ENCODE peak calls at places on chromosomes 1 and 21, in four cellular contexts. V, G, N and M are unnamed samples.

GRCh38 chr1:246210751-246211150 is 296.3 kb downstream of the SMYD3 start:
- DNase-seq in V (no peak), G (peak), N (no peak), M (peak)

GRCh38 chr1:98086796-98087195 is 166.0 kb upstream of the DPYD start:
- DNase-seq in V (no peak), G (no peak), N (no peak), M (no peak)

GRCh38 chr1:67767103-67767502 is 66.2 kb downstream of the GNG12 start:
- DNase-seq in V (no peak), G (no peak), N (no peak), M (peak)

GRCh38 chr1:54850737-54851136 is 36.3 kb downstream of the DHCR24 start:
- DNase-seq in V (no peak), G (no peak), N (peak), M (no peak)

GRCh38 chr1:26305667-26306289 is 658 bp downstream of the UBXN11 start:
- DNase-seq in V (no peak), G (no peak), N (no peak), M (no peak)

GRCh38 chr21:32727478-32727727 is 410 bp downstream of the SYNJ1 start:
- DNase-seq in V (no peak), G (no peak), N (no peak), M (no peak)

GRCh38 chr1:68330391-68330790 is 98.1 kb upstream of the WLS start:
- DNase-seq in V (no peak), G (no peak), N (no peak), M (no peak)

GRCh38 chr1:221998186-221998612 is 256.3 kb upstream of the DUSP10 start:
- DNase-seq in V (no peak), G (no peak), N (no peak), M (no peak)

GRCh38 chr1:175673236-175674150 is 69.9 kb downstream of the TNR start:
- DNase-seq in V (peak), G (no peak), N (no peak), M (peak)

GRCh38 chr1:85708826-85709222 is 591 bp upstream of the ZNHIT6 start:
- DNase-seq in V (no peak), G (no peak), N (no peak), M (peak)

GRCh38 chr1:7586031-7586941 is 184.8 kb upstream of the VAMP3 start:
- DNase-seq in V (no peak), G (no peak), N (no peak), M (no peak)

GRCh38 chr1:109271458-109271857 is 11.5 kb downstream of the PSRC1 start:
- DNase-seq in V (no peak), G (no peak), N (no peak), M (no peak)

GRCh38 chr1:154998818-154999650 is 3.6 kb upstream of the ZBTB7B start:
- DNase-seq in V (peak), G (peak), N (no peak), M (peak)

GRCh38 chr21:43903451-43904091 is 38.5 kb downstream of the AGPAT3 start:
- DNase-seq in V (no peak), G (no peak), N (no peak), M (no peak)

GRCh38 chr1:73839922-73840321 is 358.1 kb downstream of the LRRIQ3 start:
- DNase-seq in V (peak), G (peak), N (no peak), M (peak)

GRCh38 chr1:40651138-40651857 is 14.2 kb downstream of the RIMS3 start:
- DNase-seq in V (no peak), G (no peak), N (no peak), M (no peak)

GRCh38 chr1:28864695-28865094 is 49.7 kb upstream of the EPB41 start:
- DNase-seq in V (no peak), G (no peak), N (no peak), M (no peak)

GRCh38 chr1:14437410-14437913 is 161.0 kb upstream of the KAZN start:
- DNase-seq in V (no peak), G (no peak), N (no peak), M (no peak)

GRCh38 chr1:203158967-203159665 is 16.5 kb downstream of the MYBPH start:
- DNase-seq in V (no peak), G (no peak), N (no peak), M (no peak)

GRCh38 chr1:150535511-150536281 is 13.5 kb upstream of the ADAMTSL4 start:
- DNase-seq in V (no peak), G (no peak), N (no peak), M (no peak)

GRCh38 chr21:41321211-41321907 is 4.8 kb downstream of the FAM3B start:
- DNase-seq in V (peak), G (no peak), N (no peak), M (peak)

GRCh38 chr21:16377857-16378256 is 648.1 kb downstream of the USP25 start:
- DNase-seq in V (no peak), G (no peak), N (no peak), M (no peak)

GRCh38 chr1:119984771-119985170 is 84.7 kb downstream of the NOTCH2 start:
- DNase-seq in V (no peak), G (no peak), N (no peak), M (no peak)

GRCh38 chr1:34901919-34902318 is 27.5 kb downstream of the DLGAP3 start:
- DNase-seq in V (no peak), G (no peak), N (no peak), M (no peak)

GRCh38 chr1:119718409-119718808 is 6.7 kb downstream of the PHGDH start:
- DNase-seq in V (no peak), G (no peak), N (no peak), M (no peak)

GRCh38 chr1:41110721-41111120 is 89.2 kb upstream of the SLFNL1 start:
- DNase-seq in V (no peak), G (no peak), N (no peak), M (no peak)

GRCh38 chr1:109924316-109924715 is 13.7 kb downstream of the CSF1 start:
- DNase-seq in V (no peak), G (no peak), N (no peak), M (peak)

GRCh38 chr1:59379028-59379728 is 82.3 kb downstream of the FGGY start:
- DNase-seq in V (no peak), G (no peak), N (no peak), M (no peak)

GRCh38 chr1:178578541-178578940 is 65.6 kb downstream of the TEX35 start:
- DNase-seq in V (peak), G (no peak), N (no peak), M (no peak)

GRCh38 chr1:20633190-20634064 is at the start of gene PINK1:
- DNase-seq in V (peak), G (peak), N (no peak), M (peak)

GRCh38 chr1:68120136-68120791 is 69.8 kb upstream of the DIRAS3 start:
- DNase-seq in V (peak), G (peak), N (no peak), M (peak)

GRCh38 chr1:6016191-6016865 is 24.1 kb upstream of the NPHP4 start:
- DNase-seq in V (no peak), G (no peak), N (no peak), M (no peak)

GRCh38 chr1:210496063-210496462 is 167.4 kb downstream of the HHAT start:
- DNase-seq in V (no peak), G (no peak), N (no peak), M (no peak)

GRCh38 chr1:184973308-184974085 is 811 bp downstream of the NIBAN1 start:
- DNase-seq in V (peak), G (peak), N (peak), M (peak)

GRCh38 chr21:41364308-41364707 is 2.5 kb downstream of the MX2 start:
- DNase-seq in V (peak), G (no peak), N (no peak), M (no peak)